ENCODE peak calls at places on chromosomes 3 and 15, in five cellular contexts. U is dorsolateral prefrontal cortex, X is GM20000, Z is upper lobe of left lung, N is A549. Y is an unnamed sample.
A peak's percentile ranks its signal among the peaks of the same experiment; 100 is the strongest.

GRCh38 chr3:107272471-107272870 is 104.8 kb upstream of the CCDC54 start:
- DNase-seq in U (no peak), X (no peak), Z (no peak), N (no peak), Y (no peak)

GRCh38 chr15:70664494-70664893 is 98.9 kb downstream of the UACA start:
- DNase-seq in U (no peak), X (no peak), Z (no peak), N (no peak), Y (no peak)

GRCh38 chr3:42501681-42502428 is 588 bp upstream of the VIPR1 start:
- DNase-seq in U (no peak), X (peak; percentile 70), Z (peak; percentile 91), N (no peak), Y (peak; percentile 70)

GRCh38 chr3:141452045-141452444 is 34.8 kb upstream of the RASA2 start:
- DNase-seq in U (no peak), X (peak; percentile 64), Z (no peak), N (peak; percentile 38), Y (no peak)

GRCh38 chr3:193975072-193975535 is 160.8 kb upstream of the HES1 start:
- DNase-seq in U (no peak), X (no peak), Z (no peak), N (no peak), Y (no peak)

GRCh38 chr3:126415661-126416591 is 21.2 kb downstream of the CFAP100 start:
- DNase-seq in U (no peak), X (no peak), Z (peak; percentile 80), N (no peak), Y (peak; percentile 63)

GRCh38 chr3:111690242-111690641 is 95.1 kb upstream of the ZBED2 start:
- DNase-seq in U (no peak), X (peak; percentile 30), Z (no peak), N (no peak), Y (no peak)

GRCh38 chr3:152287898-152288576 is 19.3 kb downstream of the MBNL1 start:
- DNase-seq in U (no peak), X (no peak), Z (no peak), N (no peak), Y (no peak)

GRCh38 chr3:51943451-51944391 is 1.6 kb downstream of the PARP3 start:
- DNase-seq in U (peak; percentile 30), X (no peak), Z (no peak), N (no peak), Y (no peak)

GRCh38 chr3:81676706-81677456 is 84.6 kb downstream of the GBE1 start:
- DNase-seq in U (no peak), X (no peak), Z (no peak), N (no peak), Y (no peak)

GRCh38 chr3:7518471-7518870 is 657.6 kb downstream of the GRM7 start:
- DNase-seq in U (no peak), X (no peak), Z (no peak), N (no peak), Y (no peak)

GRCh38 chr15:96764501-96764900 is 434.0 kb downstream of the NR2F2 start:
- DNase-seq in U (no peak), X (no peak), Z (peak; percentile 79), N (no peak), Y (no peak)

GRCh38 chr3:13507791-13508339 is 27.8 kb downstream of the HDAC11 start:
- DNase-seq in U (no peak), X (no peak), Z (peak; percentile 62), N (no peak), Y (no peak)

GRCh38 chr3:55315396-55315795 is 171.7 kb downstream of the WNT5A start:
- DNase-seq in U (no peak), X (no peak), Z (no peak), N (no peak), Y (no peak)

GRCh38 chr3:140134231-140134630 is 199.2 kb downstream of the CLSTN2 start:
- DNase-seq in U (no peak), X (no peak), Z (no peak), N (no peak), Y (no peak)

GRCh38 chr3:183662099-183662498 is 26.7 kb downstream of the KLHL24 start:
- DNase-seq in U (no peak), X (no peak), Z (no peak), N (no peak), Y (no peak)

GRCh38 chr3:123712077-123712860 is 127.4 kb upstream of the HACD2 start:
- DNase-seq in U (no peak), X (no peak), Z (no peak), N (no peak), Y (peak; percentile 65)

GRCh38 chr15:74278269-74278668 is 42.1 kb downstream of the CCDC33 start:
- DNase-seq in U (no peak), X (no peak), Z (peak; percentile 56), N (no peak), Y (no peak)

GRCh38 chr15:43383070-43383469 is 12.2 kb downstream of the TUBGCP4 start:
- DNase-seq in U (no peak), X (no peak), Z (no peak), N (no peak), Y (no peak)

GRCh38 chr3:25576836-25577454 is 87.8 kb downstream of the TOP2B start:
- DNase-seq in U (no peak), X (no peak), Z (no peak), N (no peak), Y (no peak)

GRCh38 chr3:122493296-122493695 is 21.4 kb downstream of the KPNA1 start:
- DNase-seq in U (no peak), X (no peak), Z (no peak), N (no peak), Y (no peak)

GRCh38 chr3:136042608-136043221 is 77.2 kb downstream of the PPP2R3A start:
- DNase-seq in U (no peak), X (peak; percentile 32), Z (no peak), N (peak; percentile 19), Y (no peak)

GRCh38 chr3:140580746-140581145 is 97.1 kb upstream of the TRIM42 start:
- DNase-seq in U (no peak), X (no peak), Z (no peak), N (no peak), Y (no peak)

GRCh38 chr3:142618917-142619401 is 22.8 kb downstream of the PLS1 start:
- DNase-seq in U (no peak), X (no peak), Z (no peak), N (peak; percentile 50), Y (no peak)

GRCh38 chr3:58333206-58334012 is 717 bp downstream of the PXK start:
- DNase-seq in U (no peak), X (peak; percentile 80), Z (peak; percentile 80), N (no peak), Y (no peak)

GRCh38 chr3:79410136-79410535 is 357.7 kb downstream of the ROBO1 start:
- DNase-seq in U (no peak), X (no peak), Z (no peak), N (no peak), Y (no peak)

GRCh38 chr15:85318048-85318731 is 62.2 kb upstream of the AKAP13 start:
- DNase-seq in U (no peak), X (peak; percentile 63), Z (no peak), N (peak; percentile 29), Y (no peak)

GRCh38 chr3:136545664-136546266 is 206.4 kb downstream of the STAG1 start:
- DNase-seq in U (no peak), X (no peak), Z (no peak), N (no peak), Y (no peak)

GRCh38 chr3:34237946-34238345 is 439.5 kb downstream of the PDCD6IP start:
- DNase-seq in U (no peak), X (no peak), Z (no peak), N (no peak), Y (no peak)

GRCh38 chr15:72130272-72130671 is 12.1 kb downstream of the SENP8 start:
- DNase-seq in U (no peak), X (no peak), Z (no peak), N (no peak), Y (no peak)

GRCh38 chr3:144586382-144586781 is 614.8 kb downstream of the DIPK2A start:
- DNase-seq in U (no peak), X (no peak), Z (no peak), N (no peak), Y (no peak)

GRCh38 chr15:33211409-33211808 is 16.9 kb upstream of the FMN1 start:
- DNase-seq in U (no peak), X (no peak), Z (no peak), N (no peak), Y (no peak)
- TF ChIP-seq CTCF in U (no peak), X (no peak), Z (no peak), N (no peak), Y (no peak)

GRCh38 chr15:65447145-65447544 is 24.4 kb upstream of the IGDCC4 start:
- DNase-seq in U (no peak), X (no peak), Z (no peak), N (no peak), Y (no peak)
- TF ChIP-seq CTCF in U (no peak), X (no peak), Z (no peak), N (no peak), Y (no peak)

GRCh38 chr15:37104413-37105392 is 4.4 kb upstream of the MEIS2 start:
- DNase-seq in U (no peak), X (no peak), Z (no peak), N (no peak), Y (no peak)

GRCh38 chr15:37107754-37108724 is 7.7 kb upstream of the MEIS2 start:
- DNase-seq in U (no peak), X (no peak), Z (no peak), N (no peak), Y (no peak)

GRCh38 chr15:37105795-37106333 is 5.5 kb upstream of the MEIS2 start:
- DNase-seq in U (no peak), X (no peak), Z (no peak), N (no peak), Y (no peak)

GRCh38 chr15:37107071-37107753 is 6.9 kb upstream of the MEIS2 start:
- DNase-seq in U (no peak), X (no peak), Z (peak; percentile 27), N (no peak), Y (no peak)

GRCh38 chr15:37106490-37107001 is 6.2 kb upstream of the MEIS2 start:
- DNase-seq in U (no peak), X (no peak), Z (no peak), N (no peak), Y (no peak)
- TF ChIP-seq CTCF in U (peak; percentile 43), X (peak; percentile 39), Z (no peak), N (no peak), Y (peak; percentile 84)

GRCh38 chr15:80918440-80918839 is 71.2 kb downstream of the MESD start:
- DNase-seq in U (no peak), X (no peak), Z (no peak), N (no peak), Y (no peak)

GRCh38 chr15:80913541-80913940 is 76.1 kb downstream of the MESD start:
- DNase-seq in U (no peak), X (no peak), Z (no peak), N (no peak), Y (no peak)

GRCh38 chr15:80912673-80913072 is 76.9 kb downstream of the MESD start:
- DNase-seq in U (no peak), X (no peak), Z (no peak), N (no peak), Y (no peak)

GRCh38 chr15:80916056-80916455 is 73.6 kb downstream of the MESD start:
- DNase-seq in U (no peak), X (no peak), Z (no peak), N (no peak), Y (no peak)

DNA sequence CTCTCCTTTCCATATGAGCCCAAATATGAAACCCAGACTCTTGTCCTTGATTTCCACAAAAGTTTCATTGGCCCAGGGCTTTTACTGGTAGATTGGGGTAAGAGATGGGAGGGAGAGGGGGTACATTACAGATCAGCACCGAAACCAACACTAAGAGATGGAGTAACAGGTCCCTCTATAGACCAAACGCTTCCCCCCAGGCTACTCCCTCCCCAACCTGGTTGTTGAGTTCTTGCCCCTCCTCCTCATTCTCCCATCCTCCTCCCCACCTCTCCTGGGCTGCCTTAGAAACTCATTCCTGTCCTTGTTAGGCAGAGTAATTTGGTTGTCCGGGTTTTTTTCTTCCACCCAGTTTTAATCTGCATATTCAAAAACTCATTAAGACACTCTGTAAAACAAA is 74.2 kb downstream of the MESD start:
- DNase-seq in U (no peak), X (no peak), Z (no peak), N (no peak), Y (no peak)
- TF ChIP-seq CTCF in U (no peak), X (no peak), Z (no peak), N (no peak), Y (no peak)

Y was measured in type B pancreatic cell.